ENCODE peak calls at places on chromosome 7, in ten cellular contexts. R, Q, O, G, W, H, U, D, K and J are unnamed samples.
A peak's percentile ranks its signal among the peaks of the same experiment; 100 is the strongest.

GRCh38 chr7:9488555-9488954 is 1055.1 kb downstream of the NXPH1 start:
- DNase-seq in R (no peak), Q (no peak), O (peak; percentile 31), G (no peak), W (no peak), H (no peak), U (no peak), D (no peak), K (peak; percentile 19), J (peak; percentile 54)

GRCh38 chr7:55245271-55245723 is 119.8 kb upstream of the LANCL2 start:
- DNase-seq in R (no peak), Q (no peak), O (peak; percentile 75), G (no peak), W (no peak), H (no peak), U (peak; percentile 65), D (no peak), K (peak; percentile 53), J (peak; percentile 92)

GRCh38 chr7:85004402-85004801 is 182.5 kb downstream of the SEMA3D start:
- DNase-seq in R (no peak), Q (no peak), O (peak; percentile 32), G (no peak), W (no peak), H (no peak), U (no peak), D (no peak), K (no peak), J (peak; percentile 52)

GRCh38 chr7:24793982-24794648 is 36.9 kb upstream of the GSDME start:
- DNase-seq in R (no peak), Q (no peak), O (no peak), G (no peak), W (no peak), H (no peak), U (no peak), D (no peak), K (no peak), J (no peak)

GRCh38 chr7:122303971-122304603 is 463 bp downstream of the FEZF1 start:
- DNase-seq in R (no peak), Q (no peak), O (no peak), G (no peak), W (peak; percentile 47), H (no peak), U (no peak), D (no peak), K (no peak), J (no peak)

GRCh38 chr7:121372376-121373024 is 23.6 kb downstream of the FAM3C start:
- DNase-seq in R (no peak), Q (no peak), O (peak; percentile 21), G (no peak), W (no peak), H (no peak), U (peak; percentile 16), D (no peak), K (no peak), J (peak; percentile 13)

GRCh38 chr7:136053689-136054485 is 76.7 kb upstream of the MTPN start:
- DNase-seq in R (no peak), Q (no peak), O (no peak), G (no peak), W (no peak), H (no peak), U (no peak), D (no peak), K (no peak), J (peak; percentile 13)

GRCh38 chr7:80145780-80146422 is 11.3 kb downstream of the GNAI1 start:
- DNase-seq in R (no peak), Q (no peak), O (peak; percentile 85), G (no peak), W (no peak), H (no peak), U (no peak), D (no peak), K (peak; percentile 47), J (peak; percentile 79)

GRCh38 chr7:51324206-51324884 is 7.7 kb upstream of the COBL start:
- DNase-seq in R (no peak), Q (peak; percentile 72), O (no peak), G (no peak), W (no peak), H (no peak), U (no peak), D (no peak), K (peak; percentile 75), J (peak; percentile 28)

GRCh38 chr7:63073736-63074135 is 924.9 kb upstream of the ZNF722 start:
- DNase-seq in R (no peak), Q (no peak), O (no peak), G (no peak), W (no peak), H (no peak), U (no peak), D (no peak), K (no peak), J (no peak)

GRCh38 chr7:148925836-148926235 is 41.7 kb upstream of the EZH2 start:
- DNase-seq in R (no peak), Q (peak; percentile 53), O (no peak), G (no peak), W (no peak), H (no peak), U (no peak), D (no peak), K (no peak), J (no peak)

GRCh38 chr7:69365588-69366241 is 232.6 kb upstream of the AUTS2 start:
- DNase-seq in R (no peak), Q (no peak), O (peak; percentile 3), G (no peak), W (no peak), H (no peak), U (no peak), D (no peak), K (no peak), J (peak; percentile 61)

GRCh38 chr7:155372782-155373358 is 75.2 kb downstream of the INSIG1 start:
- DNase-seq in R (no peak), Q (no peak), O (no peak), G (no peak), W (no peak), H (no peak), U (no peak), D (no peak), K (no peak), J (no peak)

GRCh38 chr7:155493744-155494538 is 36.0 kb downstream of the EN2 start:
- DNase-seq in R (no peak), Q (peak; percentile 62), O (no peak), G (no peak), W (no peak), H (no peak), U (no peak), D (no peak), K (no peak), J (no peak)

DNA sequence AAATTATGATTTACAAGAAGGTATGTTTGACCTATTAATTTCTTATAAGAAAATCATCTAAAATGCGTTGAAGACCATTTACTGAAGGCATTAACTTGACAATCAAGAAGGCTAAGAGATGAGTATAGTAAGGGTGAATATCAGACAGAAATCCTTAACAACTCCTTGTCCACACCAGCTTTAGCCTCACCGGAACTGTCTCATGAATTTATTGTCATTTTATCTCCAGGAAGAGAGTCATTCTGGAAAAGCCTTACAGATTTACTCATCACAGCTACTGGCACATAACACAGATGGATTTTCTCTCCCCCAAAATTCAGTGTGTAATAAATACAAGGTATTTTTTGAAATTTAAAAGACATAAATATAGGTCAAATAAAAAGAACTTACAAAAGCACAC is 129.4 kb upstream of the LSM8 start:
- DNase-seq in R (no peak), Q (no peak), O (no peak), G (no peak), W (no peak), H (no peak), U (no peak), D (no peak), K (no peak), J (no peak)
- H3K4me3 ChIP-seq in R (no peak overlapping the region), Q (no peak overlapping the region), O (no peak overlapping the region), G (no peak overlapping the region), W (no peak overlapping the region), H (no peak overlapping the region), U (no peak overlapping the region), D (no peak overlapping the region), K (no peak overlapping the region), J (no peak overlapping the region)

GRCh38 chr7:96996111-96996936 is 9.0 kb upstream of the DLX6 start:
- DNase-seq in R (no peak), Q (no peak), O (no peak), G (no peak), W (no peak), H (no peak), U (no peak), D (no peak), K (no peak), J (no peak)

GRCh38 chr7:96997512-96998032 is 7.8 kb upstream of the DLX6 start:
- DNase-seq in R (no peak), Q (no peak), O (no peak), G (no peak), W (no peak), H (no peak), U (no peak), D (no peak), K (no peak), J (no peak)

GRCh38 chr7:96998765-96999164 is 6.6 kb upstream of the DLX6 start:
- DNase-seq in R (no peak), Q (no peak), O (no peak), G (no peak), W (no peak), H (no peak), U (no peak), D (no peak), K (no peak), J (no peak)

GRCh38 chr7:96996937-96997511 is 8.3 kb upstream of the DLX6 start:
- DNase-seq in R (no peak), Q (no peak), O (no peak), G (no peak), W (no peak), H (no peak), U (no peak), D (no peak), K (no peak), J (no peak)

GRCh38 chr7:96998333-96998732 is 7.0 kb upstream of the DLX6 start:
- DNase-seq in R (no peak), Q (no peak), O (no peak), G (no peak), W (no peak), H (no peak), U (no peak), D (no peak), K (no peak), J (no peak)
- H3K4me3 ChIP-seq in R (no peak overlapping the region), Q (no peak overlapping the region), O (no peak overlapping the region), G (no peak overlapping the region), W (no peak overlapping the region), H (no peak overlapping the region), U (no peak overlapping the region), D (no peak overlapping the region), K (no peak overlapping the region), J (no peak overlapping the region)

DNA sequence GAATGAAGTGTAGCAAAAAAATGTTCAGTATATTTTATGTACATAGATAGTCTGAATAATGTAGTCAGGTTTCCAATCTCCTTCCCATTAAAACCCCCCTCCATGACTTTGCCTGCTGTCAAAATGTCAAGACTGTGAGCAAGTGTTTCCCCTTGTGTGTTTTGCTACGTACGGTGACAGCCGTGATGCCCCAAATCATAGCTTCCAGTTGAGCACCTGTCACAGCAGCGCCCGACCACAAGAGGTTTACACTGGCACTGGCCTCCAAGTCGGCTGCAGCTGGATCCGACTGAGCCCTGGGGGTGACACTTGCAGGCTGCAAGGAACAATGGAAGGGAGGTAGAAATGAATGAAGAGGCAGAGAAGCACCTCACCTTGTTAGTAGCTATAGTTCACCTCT is 62.3 kb downstream of the LAMB4 start:
- DNase-seq in R (no peak), Q (no peak), O (no peak), G (no peak), W (no peak), H (no peak), U (no peak), D (no peak), K (no peak), J (no peak)
- H3K4me3 ChIP-seq in R (no peak overlapping the region), Q (no peak overlapping the region), O (no peak overlapping the region), G (no peak overlapping the region), W (no peak overlapping the region), H (no peak overlapping the region), U (no peak overlapping the region), D (no peak overlapping the region), K (no peak overlapping the region), J (no peak overlapping the region)

GRCh38 chr7:128741491-128741890 is 2.3 kb downstream of the CALU start:
- DNase-seq in R (no peak), Q (no peak), O (peak; percentile 32), G (no peak), W (no peak), H (no peak), U (no peak), D (no peak), K (no peak), J (peak; percentile 51)
- H3K4me3 ChIP-seq in R (no peak overlapping the region), Q (no peak overlapping the region), O (peak overlapping the region; percentile 76), G (no peak overlapping the region), W (no peak overlapping the region), H (no peak overlapping the region), U (no peak overlapping the region), D (no peak overlapping the region), K (no peak overlapping the region), J (peak overlapping the region; percentile 98)